ENCODE peak calls at places on chromosome 14, in nine cellular contexts. U is activated CD8-positive, alpha-beta T cell treated with anti-CD3 and anti-CD28 coated beads for 36 hours; Q is AG10803; Z is body of pancreas; B is B cell; H is endothelial cell; L is fibroblast of lung; D is left lung; S is natural killer cell. N is an unnamed sample.

GRCh38 chr14:23123419-23123818 is 4.4 kb upstream of the CEBPE start:
- DNase-seq in L (peak; percentile 19), D (peak; percentile 57), B (no peak), Q (peak; percentile 73), H (no peak), U (no peak), Z (peak; percentile 90), S (no peak), N (no peak)

GRCh38 chr14:75242546-75243273 is 35.9 kb upstream of the FOS start:
- DNase-seq in Z (no peak), S (no peak), D (no peak), L (peak; percentile 85), B (no peak), Q (peak; percentile 90), U (no peak), H (no peak), N (no peak)

GRCh38 chr14:67710209-67710608 is 8.5 kb downstream of the RDH12 start:
- DNase-seq in Q (no peak), D (no peak), L (no peak), Z (no peak), U (no peak), B (no peak), H (no peak), S (no peak), N (no peak)

GRCh38 chr14:23047042-23047634 is 5.1 kb downstream of the PSMB11 start:
- DNase-seq in Q (no peak), D (no peak), L (no peak), U (no peak), B (no peak), H (no peak), S (no peak), Z (no peak), N (no peak)

GRCh38 chr14:50830932-50831703 is at the start of gene NIN:
- DNase-seq in S (peak; percentile 70), H (peak; percentile 81), U (peak; percentile 80), Q (peak; percentile 79), D (peak; percentile 81), L (peak; percentile 73), B (peak; percentile 86), Z (peak; percentile 82), N (peak; percentile 52)

GRCh38 chr14:61003571-61003970 is 22.5 kb downstream of the SLC38A6 start:
- DNase-seq in B (no peak), L (no peak), Q (peak; percentile 69), U (no peak), D (no peak), H (no peak), Z (no peak), S (no peak), N (no peak)

GRCh38 chr14:65179918-65180724 is 77.8 kb upstream of the MAX start:
- DNase-seq in L (peak; percentile 78), B (peak; percentile 56), D (peak; percentile 70), U (peak; percentile 75), S (no peak), Z (peak; percentile 81), H (no peak), Q (peak; percentile 86), N (no peak)

GRCh38 chr14:64880382-64881121 is 845 bp upstream of the SPTB start:
- DNase-seq in H (peak; percentile 55), B (peak; percentile 79), U (peak; percentile 73), L (no peak), Z (peak; percentile 79), D (peak; percentile 51), S (peak; percentile 36), Q (no peak), N (no peak)

GRCh38 chr14:68268719-68269118 is 449.1 kb downstream of the RAD51B start:
- DNase-seq in B (no peak), Z (no peak), H (no peak), D (no peak), Q (peak; percentile 68), U (no peak), S (peak; percentile 52), L (no peak), N (no peak)

GRCh38 chr14:95953111-95953724 is 76.6 kb downstream of the TUNAR start:
- DNase-seq in S (no peak), Z (no peak), L (no peak), B (no peak), H (peak; percentile 22), D (no peak), Q (no peak), U (no peak), N (no peak)

GRCh38 chr14:38404100-38404541 is 148.2 kb upstream of the CLEC14A start:
- DNase-seq in U (no peak), Z (no peak), L (peak; percentile 94), S (no peak), D (no peak), H (no peak), B (no peak), Q (peak; percentile 95), N (no peak)

GRCh38 chr14:91396959-91397815 is 20.4 kb downstream of the CCDC88C start:
- DNase-seq in Z (peak; percentile 70), D (peak; percentile 71), U (peak; percentile 80), Q (no peak), B (peak; percentile 65), S (no peak), H (no peak), L (no peak), N (no peak)

GRCh38 chr14:34302654-34303053 is 159.4 kb downstream of the SPTSSA start:
- DNase-seq in Q (no peak), H (no peak), U (no peak), L (peak; percentile 17), S (no peak), B (no peak), Z (peak; percentile 87), D (no peak), N (no peak)

GRCh38 chr14:68404652-68405183 is 388.1 kb downstream of the ZFP36L1 start:
- DNase-seq in U (peak; percentile 19), D (no peak), L (no peak), S (no peak), H (no peak), B (no peak), Q (no peak), Z (peak; percentile 30), N (no peak)

DNA sequence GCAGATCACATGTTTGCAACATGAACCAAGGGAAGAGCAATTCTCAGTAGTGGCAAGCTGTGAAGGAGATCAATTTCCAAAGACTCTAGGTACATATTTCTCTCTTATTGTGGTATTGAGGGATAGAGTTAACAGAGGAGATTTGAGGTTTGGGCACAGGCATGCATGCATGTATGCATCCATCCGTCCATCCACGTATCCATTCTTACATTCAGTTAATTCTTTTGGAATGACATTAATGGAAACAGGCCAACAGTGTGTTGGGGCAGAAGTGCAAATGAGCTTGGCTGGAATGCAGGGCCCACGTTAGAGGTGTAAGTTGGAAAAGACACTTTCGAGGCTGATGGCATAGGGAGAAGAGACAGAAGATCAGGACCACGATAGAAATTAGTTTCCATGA is 216.9 kb upstream of the PELI2 start:
- DNase-seq in Z (no peak), U (no peak), Q (no peak), B (no peak), H (no peak), S (no peak), D (no peak), L (no peak), N (no peak)
- TF ChIP-seq CTCF in Z (no peak), U (no peak), Q (no peak), B (no peak), H (no peak), S (no peak), D (no peak), L (no peak), N (no peak)

GRCh38 chr14:70716958-70717357 is 75.2 kb downstream of the TTC9 start:
- DNase-seq in Q (no peak), L (no peak), Z (peak; percentile 32), U (no peak), B (no peak), D (no peak), S (no peak), H (no peak), N (no peak)

GRCh38 chr14:70713096-70713875 is 71.6 kb downstream of the TTC9 start:
- DNase-seq in L (no peak), Z (no peak), H (no peak), S (no peak), U (no peak), Q (no peak), D (no peak), B (no peak), N (no peak)

GRCh38 chr14:70716483-70716882 is 74.8 kb downstream of the TTC9 start:
- DNase-seq in B (no peak), U (no peak), D (no peak), Z (no peak), Q (no peak), L (no peak), S (no peak), H (no peak), N (no peak)

GRCh38 chr14:70709726-70710382 is 68.1 kb downstream of the TTC9 start:
- DNase-seq in U (no peak), B (no peak), Q (no peak), L (no peak), H (no peak), D (peak; percentile 42), Z (no peak), S (no peak), N (no peak)

GRCh38 chr14:70714055-70714550 is 72.4 kb downstream of the TTC9 start:
- DNase-seq in D (no peak), S (peak; percentile 18), L (peak; percentile 62), Z (peak; percentile 61), Q (peak; percentile 55), B (no peak), U (peak; percentile 70), H (peak; percentile 53), N (no peak)
- TF ChIP-seq CTCF in D (peak; percentile 43), S (peak; percentile 79), L (peak; percentile 56), Z (peak; percentile 68), Q (peak; percentile 63), B (peak; percentile 91), U (peak; percentile 97), H (peak; percentile 84), N (peak; percentile 93)

GRCh38 chr14:36524874-36525745 is 5.1 kb upstream of the NKX2-1 start:
- DNase-seq in Q (no peak), L (no peak), B (no peak), Z (peak; percentile 52), H (peak; percentile 87), U (peak; percentile 56), D (peak; percentile 68), S (no peak), N (no peak)
- TF ChIP-seq CTCF in Q (peak; percentile 42), L (no peak), B (no peak), Z (peak; percentile 47), H (peak; percentile 88), U (peak; percentile 50), D (peak; percentile 50), S (no peak), N (no peak)

GRCh38 chr14:102256691-102257090 is 48.3 kb downstream of the MOK start:
- DNase-seq in L (peak; percentile 76), Z (no peak), B (no peak), H (no peak), D (no peak), S (no peak), U (no peak), Q (no peak), N (no peak)

GRCh38 chr14:102252834-102253801 is 51.8 kb downstream of the MOK start:
- DNase-seq in D (no peak), Q (no peak), L (peak; percentile 32), S (no peak), H (no peak), Z (peak; percentile 86), B (no peak), U (no peak), N (no peak)

GRCh38 chr14:102262894-102263462 is 42.0 kb downstream of the MOK start:
- DNase-seq in U (no peak), S (no peak), B (no peak), L (no peak), Q (no peak), Z (no peak), D (no peak), H (peak; percentile 35), N (no peak)

GRCh38 chr14:102255401-102256190 is 49.4 kb downstream of the MOK start:
- DNase-seq in S (no peak), D (no peak), H (no peak), U (no peak), Z (no peak), B (no peak), Q (peak; percentile 44), L (peak; percentile 86), N (no peak)

GRCh38 chr14:102258136-102258535 is 46.8 kb downstream of the MOK start:
- DNase-seq in Z (no peak), H (no peak), B (no peak), L (no peak), D (no peak), S (no peak), U (no peak), Q (no peak), N (no peak)
- TF ChIP-seq CTCF in Z (no peak), H (no peak), B (no peak), L (no peak), D (no peak), S (no peak), U (no peak), Q (no peak), N (no peak)